ENCODE peak calls at places on chromosome 6, in seven cellular contexts. Z, A, Y, S, U, G and X are unnamed samples.

GRCh38 chr6:144683216-144684070 is 398.3 kb downstream of the UTRN start:
- DNase-seq in S (no peak), U (no peak), Y (no peak), Z (no peak), A (no peak), G (no peak), X (peak; percentile 68)

GRCh38 chr6:161242779-161243693 is 30.8 kb downstream of the AGPAT4 start:
- DNase-seq in Z (no peak), Y (peak; percentile 57), S (no peak), G (no peak), U (no peak), A (no peak), X (no peak)

GRCh38 chr6:151431336-151431735 is 20.6 kb downstream of the RMND1 start:
- DNase-seq in S (no peak), A (no peak), U (no peak), Y (no peak), G (no peak), Z (no peak), X (no peak)

GRCh38 chr6:11848852-11849731 is 70.5 kb upstream of the ADTRP start:
- DNase-seq in Z (no peak), G (no peak), A (no peak), Y (no peak), S (no peak), U (no peak), X (no peak)

GRCh38 chr6:951782-952181 is 258.8 kb upstream of the EXOC2 start:
- DNase-seq in Z (no peak), S (no peak), Y (no peak), A (no peak), U (no peak), G (no peak), X (no peak)

GRCh38 chr6:6694368-6694780 is 105.9 kb downstream of the LY86 start:
- DNase-seq in A (no peak), Y (no peak), U (no peak), S (no peak), G (no peak), Z (no peak), X (no peak)

GRCh38 chr6:80605165-80605989 is 498.9 kb downstream of the BCKDHB start:
- DNase-seq in G (no peak), Y (no peak), Z (peak; percentile 79), U (no peak), S (no peak), A (no peak), X (peak; percentile 51)

GRCh38 chr6:34490390-34491090 is 24.7 kb downstream of the PACSIN1 start:
- DNase-seq in S (no peak), G (no peak), U (no peak), A (no peak), Z (no peak), Y (no peak), X (no peak)

GRCh38 chr6:151372164-151372563 is 19.2 kb downstream of the ZBTB2 start:
- DNase-seq in A (no peak), U (no peak), Z (no peak), Y (no peak), S (no peak), G (no peak), X (peak; percentile 49)

GRCh38 chr6:35484921-35485392 is 11.9 kb downstream of the TEAD3 start:
- DNase-seq in U (no peak), G (peak; percentile 47), A (peak; percentile 47), Y (no peak), S (no peak), Z (no peak), X (no peak)

GRCh38 chr6:36320475-36320874 is 16.2 kb downstream of the BNIP5 start:
- DNase-seq in U (no peak), Y (no peak), S (no peak), A (no peak), Z (no peak), G (peak; percentile 15), X (no peak)

GRCh38 chr6:43811101-43812099 is 41.4 kb downstream of the VEGFA start:
- DNase-seq in S (no peak), U (no peak), G (no peak), Y (no peak), A (no peak), Z (no peak), X (no peak)

GRCh38 chr6:96110878-96111277 is 95.1 kb downstream of the FUT9 start:
- DNase-seq in A (no peak), U (no peak), Z (no peak), Y (no peak), G (no peak), S (no peak), X (no peak)

GRCh38 chr6:130320908-130321307 is 44.9 kb upstream of the TMEM200A start:
- DNase-seq in Z (no peak), G (no peak), U (no peak), S (no peak), A (no peak), Y (no peak), X (no peak)

GRCh38 chr6:8825726-8826125 is 390.4 kb upstream of the SLC35B3 start:
- DNase-seq in G (no peak), U (no peak), S (no peak), A (no peak), Y (no peak), Z (no peak), X (peak; percentile 70)

GRCh38 chr6:18509871-18510643 is 122.9 kb downstream of the RNF144B start:
- DNase-seq in Z (no peak), U (no peak), S (no peak), A (no peak), Y (no peak), G (no peak), X (no peak)

GRCh38 chr6:113860165-113860955 is 3.2 kb downstream of the MARCKS start:
- DNase-seq in G (no peak), Z (no peak), U (peak; percentile 15), S (no peak), A (peak; percentile 71), Y (no peak), X (no peak)